ENCODE peak calls at places on chromosome 11, in five cellular contexts. R, A, Y, H and N are unnamed samples. For H3K4me1, the result is how much of the 10 kb centered on the place peaks cover.

GRCh38 chr11:104609297-104609696 is 289.0 kb downstream of the CASP12 start:
- DNase-seq in R (peak), A (no peak), Y (no peak), H (no peak), N (no peak)

GRCh38 chr11:61671527-61671926 is 8.7 kb upstream of the DAGLA start:
- DNase-seq in R (no peak), A (no peak), Y (no peak), H (no peak), N (no peak)

GRCh38 chr11:18772211-18772610 is 19.4 kb downstream of the PTPN5 start:
- DNase-seq in R (no peak), A (no peak), Y (peak), H (no peak), N (no peak)

GRCh38 chr11:70423523-70424505 is 25.5 kb downstream of the CTTN start:
- DNase-seq in R (no peak), A (no peak), Y (peak), H (peak), N (no peak)

GRCh38 chr11:72075109-72075508 is 5.2 kb downstream of the NUMA1 start:
- DNase-seq in R (no peak), A (no peak), Y (no peak), H (no peak), N (no peak)

GRCh38 chr11:17263803-17264202 is 12.7 kb upstream of the NUCB2 start:
- DNase-seq in R (no peak), A (no peak), Y (no peak), H (no peak), N (no peak)

GRCh38 chr11:34261095-34261494 is 96.7 kb downstream of the ABTB2 start:
- DNase-seq in R (no peak), A (no peak), Y (no peak), H (no peak), N (no peak)

GRCh38 chr11:43523632-43524031 is 156.9 kb upstream of the HSD17B12 start:
- DNase-seq in R (no peak), A (no peak), Y (no peak), H (no peak), N (no peak)

GRCh38 chr11:574632-575323 is 1.5 kb upstream of the PHRF1 start:
- DNase-seq in R (no peak), A (no peak), Y (peak), H (no peak), N (peak)

GRCh38 chr11:45960387-45961110 is 38.1 kb downstream of the LARGE2 start:
- DNase-seq in R (no peak), A (no peak), Y (no peak), H (no peak), N (no peak)

GRCh38 chr11:11491589-11491988 is 130.2 kb downstream of the GALNT18 start:
- DNase-seq in R (no peak), A (no peak), Y (no peak), H (no peak), N (no peak)

GRCh38 chr11:70244698-70245097 is 25.8 kb upstream of the PPFIA1 start:
- DNase-seq in R (no peak), A (no peak), Y (no peak), H (no peak), N (no peak)

GRCh38 chr11:5712507-5712906 is 22.9 kb downstream of the TRIM22 start:
- DNase-seq in R (no peak), A (no peak), Y (no peak), H (no peak), N (no peak)

GRCh38 chr11:44848203-44848962 is 102.3 kb downstream of the TP53I11 start:
- DNase-seq in R (no peak), A (no peak), Y (peak), H (no peak), N (no peak)

GRCh38 chr11:114400222-114400973 is at the start of the genes C11orf71 and RBM7:
- DNase-seq in R (peak), A (peak), Y (peak), H (peak), N (peak)

GRCh38 chr11:108915666-108916065 is 250.8 kb downstream of the DDX10 start:
- DNase-seq in R (no peak), A (no peak), Y (no peak), H (no peak), N (no peak)

GRCh38 chr11:120696597-120696996 is 185.0 kb downstream of the GRIK4 start:
- DNase-seq in R (no peak), A (no peak), Y (no peak), H (no peak), N (no peak)
- H3K4me1 ChIP-seq in R (under half), A (under half), Y (under half), H (under half), N (under half)

GRCh38 chr11:125743681-125744080 is 2.4 kb upstream of the PATE1 start:
- DNase-seq in R (no peak), A (no peak), Y (no peak), H (no peak), N (no peak)

GRCh38 chr11:125750629-125751028 is 4.5 kb downstream of the PATE1 start:
- DNase-seq in R (no peak), A (no peak), Y (no peak), H (no peak), N (no peak)

GRCh38 chr11:125745979-125746378 is at the start of gene PATE1:
- DNase-seq in R (no peak), A (no peak), Y (no peak), H (no peak), N (no peak)
- H3K4me3 ChIP-seq in R (no peak), A (no peak), Y (no peak), H (no peak), N (no peak)

GRCh38 chr11:128579790-128580504 is 7.4 kb downstream of the ETS1 start:
- DNase-seq in R (no peak), A (no peak), Y (no peak), H (no peak), N (no peak)

GRCh38 chr11:128581908-128582307 is 5.5 kb downstream of the ETS1 start:
- DNase-seq in R (no peak), A (no peak), Y (no peak), H (no peak), N (no peak)

GRCh38 chr11:128580612-128581011 is 6.7 kb downstream of the ETS1 start:
- DNase-seq in R (no peak), A (no peak), Y (no peak), H (no peak), N (no peak)

GRCh38 chr11:128584253-128584652 is 3.1 kb downstream of the ETS1 start:
- DNase-seq in R (no peak), A (no peak), Y (no peak), H (no peak), N (no peak)

GRCh38 chr11:128582496-128583366 is 4.6 kb downstream of the ETS1 start:
- DNase-seq in R (no peak), A (no peak), Y (peak), H (no peak), N (no peak)
- H3K4me1 ChIP-seq in R (under half), A (under half), Y (under half), H (under half), N (under half)

DNA sequence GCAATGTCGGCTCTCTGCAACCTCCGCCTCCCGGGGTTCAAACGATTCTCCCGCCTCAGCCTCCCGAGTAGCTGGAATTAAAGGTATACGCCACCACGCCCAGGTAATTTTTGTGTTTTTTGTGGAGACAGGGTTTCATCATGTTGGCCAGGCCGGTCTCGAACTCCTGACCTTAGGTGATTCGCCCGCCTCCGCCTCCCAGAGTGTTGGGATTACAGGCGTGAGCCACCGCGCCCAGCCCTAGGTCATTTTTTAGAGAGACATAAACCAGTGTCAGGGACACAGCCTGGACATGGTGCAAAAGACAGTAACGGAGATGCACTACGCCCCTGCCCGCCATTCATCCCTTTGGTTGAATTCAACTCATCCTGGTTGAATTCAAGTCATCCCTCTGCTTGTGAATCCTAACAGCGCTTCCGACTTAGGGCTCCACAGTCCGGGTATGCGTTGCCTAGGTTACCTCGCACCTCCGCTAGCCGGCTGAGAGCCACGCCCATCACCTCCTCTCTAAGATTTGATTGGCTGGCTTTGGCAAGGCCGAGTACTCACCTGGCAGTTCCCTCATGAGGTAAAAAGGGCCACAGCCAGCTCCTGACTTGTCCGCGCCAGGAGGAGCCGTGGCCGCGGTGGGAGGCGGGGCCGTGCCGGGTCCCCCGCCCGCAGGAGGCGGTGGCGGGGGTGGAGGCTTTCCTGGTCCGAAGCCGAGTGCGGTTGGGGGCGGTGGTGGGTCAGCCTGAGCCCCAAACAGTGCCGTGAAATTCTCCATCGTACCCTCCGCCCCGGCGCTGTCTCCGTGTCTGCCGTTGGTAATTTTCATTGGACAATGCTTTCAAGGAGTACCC is at the start of gene MED19:
- DNase-seq in R (peak), A (peak), Y (peak), H (peak), N (peak)
- H3K4me3 ChIP-seq in R (peak), A (peak), Y (peak), H (peak), N (peak)

GRCh38 chr11:95296165-95296564 is 65.2 kb upstream of the SESN3 start:
- DNase-seq in R (no peak), A (no peak), Y (no peak), H (no peak), N (no peak)
- H3K4me1 ChIP-seq in R (under half), A (under half), Y (under half), H (under half), N (under half)

GRCh38 chr11:64762916-64763803 is 3.4 kb upstream of the PYGM start:
- DNase-seq in R (no peak), A (peak), Y (peak), H (no peak), N (no peak)
- H3K4me3 ChIP-seq in R (peak), A (no peak), Y (no peak), H (no peak), N (no peak)

DNA sequence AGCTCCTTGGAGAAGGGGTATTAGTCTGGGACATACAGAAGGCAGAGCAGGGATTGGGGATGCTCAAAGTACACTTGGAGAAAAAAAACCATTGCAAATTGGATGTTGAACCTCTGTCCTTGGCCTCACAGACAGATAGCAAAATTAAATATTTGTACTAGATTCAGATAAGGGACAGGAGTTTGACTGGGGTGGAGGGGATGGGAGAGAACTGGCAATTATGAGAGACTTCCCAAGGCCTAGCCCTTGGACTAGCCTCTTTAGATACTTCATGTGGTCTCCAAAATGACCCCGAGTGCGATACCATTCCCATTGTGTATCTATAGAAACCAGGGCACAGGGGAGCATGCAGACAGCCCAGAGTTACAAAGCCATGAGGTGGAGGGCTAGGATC is 15.5 kb downstream of the DGAT2 start:
- DNase-seq in R (no peak), A (no peak), Y (no peak), H (no peak), N (no peak)
- H3K4me1 ChIP-seq in R (under half), A (under half), Y (under half), H (under half), N (under half)

GRCh38 chr11:93285430-93285829 is 45.1 kb upstream of the DEUP1 start:
- DNase-seq in R (no peak), A (no peak), Y (no peak), H (no peak), N (no peak)
- H3K4me3 ChIP-seq in R (no peak), A (no peak), Y (no peak), H (no peak), N (no peak)

GRCh38 chr11:64870893-64871849 is 7.2 kb downstream of the EHD1 start:
- DNase-seq in R (no peak), A (no peak), Y (no peak), H (no peak), N (peak)

GRCh38 chr11:64869571-64870175 is 8.7 kb downstream of the EHD1 start:
- DNase-seq in R (no peak), A (no peak), Y (no peak), H (no peak), N (no peak)

GRCh38 chr11:64867748-64868462 is 10.5 kb downstream of the EHD1 start:
- DNase-seq in R (no peak), A (no peak), Y (no peak), H (no peak), N (no peak)

GRCh38 chr11:64870176-64870892 is 8.1 kb downstream of the EHD1 start:
- DNase-seq in R (no peak), A (no peak), Y (no peak), H (no peak), N (no peak)

GRCh38 chr11:64868904-64869570 is 9.4 kb downstream of the EHD1 start:
- DNase-seq in R (no peak), A (peak), Y (no peak), H (no peak), N (no peak)
- H3K4me1 ChIP-seq in R (half or more), A (under half), Y (under half), H (half or more), N (under half)